ENCODE peak calls at places on chromosomes 3 and 15, in four cellular contexts. I is endothelial cell of umbilical vein, X is HepG2, Z is DND-41. Q is an unnamed sample. For H4K20me1 and H3K4me1, the result is how much of the 10 kb centered on the place peaks cover.

GRCh38 chr15:91411570-91411969 is 311.5 kb downstream of the SV2B start:
- DNase-seq in I (no peak), X (no peak), Z (no peak), Q (no peak)

GRCh38 chr15:76059320-76060097 is at the start of gene TMEM266:
- DNase-seq in X (no peak), I (peak), Z (peak), Q (no peak)

GRCh38 chr15:31338879-31339557 is 12.4 kb downstream of the KLF13 start:
- DNase-seq in X (peak), I (peak), Z (no peak), Q (no peak)

GRCh38 chr3:107938128-107938527 is 152.7 kb downstream of the CD47 start:
- DNase-seq in I (peak), Z (peak), X (peak), Q (peak)

GRCh38 chr3:99351097-99351496 is 287.3 kb upstream of the COL8A1 start:
- DNase-seq in X (no peak), I (no peak), Z (no peak), Q (no peak)

GRCh38 chr3:195117978-195118581 is 152.9 kb downstream of the XXYLT1 start:
- DNase-seq in I (peak), X (no peak), Z (no peak), Q (peak)

GRCh38 chr3:177144922-177145321 is 52.4 kb downstream of the TBL1XR1 start:
- DNase-seq in Z (no peak), I (no peak), X (no peak), Q (peak)

GRCh38 chr3:21357241-21357640 is 393.8 kb downstream of the ZNF385D start:
- DNase-seq in X (no peak), Z (no peak), I (no peak), Q (no peak)

GRCh38 chr3:30221622-30222021 is 384.8 kb upstream of the TGFBR2 start:
- DNase-seq in I (no peak), Z (peak), X (no peak), Q (no peak)

GRCh38 chr3:141933421-141934300 is 57.2 kb downstream of the ATP1B3 start:
- DNase-seq in Z (no peak), I (no peak), X (no peak), Q (no peak)

GRCh38 chr15:42450434-42450790 is 40.5 kb downstream of the ZNF106 start:
- DNase-seq in X (no peak), I (no peak), Z (no peak), Q (no peak)

GRCh38 chr3:5017953-5018531 is 38.8 kb downstream of the BHLHE40 start:
- DNase-seq in I (no peak), Z (no peak), X (no peak), Q (peak)

GRCh38 chr3:153284282-153284938 is 122.4 kb downstream of the RAP2B start:
- DNase-seq in I (peak), X (peak), Z (peak), Q (peak)

GRCh38 chr15:62853114-62853832 is 189.3 kb upstream of the TPM1 start:
- DNase-seq in X (peak), I (no peak), Z (no peak), Q (peak)
- H4K20me1 ChIP-seq in X (under half), I (under half), Z (under half), Q (under half)

GRCh38 chr3:66396161-66396760 is 104.6 kb downstream of the LRIG1 start:
- DNase-seq in Z (no peak), I (no peak), X (no peak), Q (no peak)
- H3K4me1 ChIP-seq in Z (under half), I (under half), X (under half), Q (under half)

DNA sequence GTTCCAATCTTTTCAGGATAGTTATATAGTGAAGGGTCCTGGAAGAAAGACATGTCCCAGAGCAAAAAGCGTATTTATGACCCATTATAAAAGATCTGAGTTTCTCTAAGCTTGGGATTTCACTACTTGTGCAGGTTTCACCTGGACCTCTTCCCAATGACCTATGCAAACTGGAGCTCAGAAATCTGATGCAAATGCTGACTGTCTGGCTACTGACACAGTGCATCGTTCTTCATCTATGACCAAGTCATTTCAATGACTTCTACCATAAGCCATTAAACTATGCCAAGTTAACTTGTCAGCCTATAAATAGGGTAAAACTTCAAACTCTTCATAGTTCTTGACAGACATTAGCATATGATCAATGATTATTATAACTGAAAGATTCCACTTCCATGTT is 11.1 kb downstream of the STAG1 start:
- DNase-seq in Z (no peak), I (no peak), X (no peak), Q (no peak)
- H4K20me1 ChIP-seq in Z (under half), I (under half), X (under half), Q (under half)

GRCh38 chr15:85419200-85419599 is 38.8 kb downstream of the AKAP13 start:
- DNase-seq in X (no peak), Z (no peak), I (no peak), Q (no peak)
- H3K4me1 ChIP-seq in X (under half), Z (under half), I (under half), Q (under half)

DNA sequence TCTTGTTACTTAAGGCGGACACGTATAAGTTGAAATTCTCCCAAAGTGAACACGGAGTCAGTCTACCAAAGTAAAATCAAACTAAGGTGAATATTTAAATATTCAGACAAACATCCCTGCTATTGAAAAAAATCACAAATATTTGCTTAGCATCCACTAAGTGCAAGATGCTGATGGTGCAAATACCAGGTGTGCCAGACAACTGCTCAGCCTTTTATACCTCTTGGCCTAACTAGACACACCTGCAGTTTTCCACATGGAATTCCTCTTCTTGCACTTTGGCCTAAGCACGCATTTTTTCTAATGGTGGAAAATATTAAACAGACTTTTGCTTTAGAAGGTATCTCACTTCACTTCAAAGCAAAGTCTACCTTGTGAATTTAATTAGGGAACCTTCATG is 84.1 kb upstream of the ICE2 start:
- DNase-seq in Z (no peak), X (peak), I (no peak), Q (no peak)
- H4K20me1 ChIP-seq in Z (under half), X (under half), I (under half), Q (under half)

GRCh38 chr3:186095584-186096061 is 13.3 kb downstream of the ETV5 start:
- DNase-seq in X (peak), I (no peak), Z (no peak), Q (no peak)
- H3K4me1 ChIP-seq in X (half or more), I (under half), Z (under half), Q (under half)

GRCh38 chr3:184571750-184572377 is 10.3 kb downstream of the EPHB3 start:
- DNase-seq in Z (no peak), X (no peak), I (no peak), Q (no peak)

GRCh38 chr3:184568918-184569829 is 7.6 kb downstream of the EPHB3 start:
- DNase-seq in X (no peak), I (peak), Z (no peak), Q (peak)

GRCh38 chr3:184568591-184568917 is 7.0 kb downstream of the EPHB3 start:
- DNase-seq in I (no peak), X (no peak), Z (no peak), Q (no peak)

GRCh38 chr3:184570501-184570900 is 8.9 kb downstream of the EPHB3 start:
- DNase-seq in I (no peak), X (no peak), Z (no peak), Q (no peak)

GRCh38 chr3:184570035-184570434 is 8.4 kb downstream of the EPHB3 start:
- DNase-seq in X (no peak), Z (no peak), I (no peak), Q (no peak)
- H4K20me1 ChIP-seq in X (under half), Z (under half), I (under half), Q (under half)

GRCh38 chr3:71061581-71061980 is 521.9 kb downstream of the FOXP1 start:
- DNase-seq in I (peak), Z (no peak), X (no peak), Q (no peak)
- H3K4me1 ChIP-seq in I (half or more), Z (under half), X (half or more), Q (under half)

DNA sequence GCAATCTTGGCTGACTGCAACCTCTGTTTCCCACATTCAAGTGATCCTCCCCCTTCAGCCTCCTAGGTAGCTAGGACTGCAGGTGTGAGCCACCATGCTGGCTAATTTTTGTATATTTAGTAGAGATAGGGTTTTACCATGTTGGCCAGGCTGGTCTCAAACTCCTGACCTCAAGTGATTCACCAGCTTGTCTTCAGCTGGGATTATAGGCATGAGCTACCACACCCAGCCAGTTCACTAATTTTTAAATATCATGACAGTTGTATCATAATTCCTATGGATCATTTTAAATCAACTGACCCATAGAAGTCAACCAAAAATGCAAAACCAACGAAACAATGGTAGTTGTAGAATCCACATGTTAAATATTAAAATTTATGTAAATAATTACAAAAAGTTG is 35.1 kb downstream of the RAF1 start:
- DNase-seq in X (no peak), Z (no peak), I (no peak), Q (no peak)
- H4K20me1 ChIP-seq in X (under half), Z (half or more), I (under half), Q (half or more)

GRCh38 chr15:60374209-60374608 is 23.6 kb downstream of the ANXA2 start:
- DNase-seq in X (no peak), I (no peak), Z (no peak), Q (no peak)

GRCh38 chr15:60374628-60375081 is 23.1 kb downstream of the ANXA2 start:
- DNase-seq in I (peak), Z (no peak), X (peak), Q (peak)

GRCh38 chr15:60373745-60374144 is 24.0 kb downstream of the ANXA2 start:
- DNase-seq in Z (no peak), I (no peak), X (no peak), Q (no peak)

GRCh38 chr15:60375255-60375809 is 22.5 kb downstream of the ANXA2 start:
- DNase-seq in Z (no peak), I (no peak), X (no peak), Q (no peak)

DNA sequence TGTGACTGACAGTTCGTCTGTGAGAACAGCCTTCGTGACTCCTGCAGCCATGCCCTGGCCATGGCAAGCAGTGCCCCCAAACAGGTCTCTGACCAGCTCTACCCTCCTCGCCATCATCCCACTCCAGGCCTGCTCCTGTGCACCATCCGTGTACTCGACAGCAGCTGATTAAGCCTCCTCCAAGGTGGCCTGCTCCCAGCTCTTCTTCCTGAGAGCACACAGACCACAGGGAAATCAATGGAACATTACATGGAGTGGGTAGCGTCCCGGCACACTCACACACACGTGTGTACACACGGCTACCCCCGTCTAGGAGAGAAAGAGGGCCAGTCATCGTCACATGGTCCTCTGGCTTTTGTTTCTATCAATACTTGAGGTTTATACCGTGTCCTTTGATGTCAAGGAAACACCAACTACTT is 21.1 kb downstream of the ANXA2 start:
- DNase-seq in X (no peak), Z (no peak), I (no peak), Q (no peak)
- H3K4me1 ChIP-seq in X (half or more), Z (under half), I (half or more), Q (half or more)